ENCODE peak calls at places on chromosomes 11 and 22, in four cellular contexts. V is DND-41, M is heart left ventricle, I is dorsolateral prefrontal cortex. Y is an unnamed sample.

GRCh38 chr22:39852799-39853198 is 40.8 kb downstream of the ENTHD1 start:
- DNase-seq in V (no peak), M (no peak), I (no peak), Y (no peak)

GRCh38 chr22:23525510-23525909 is 54.6 kb downstream of the IGLL1 start:
- DNase-seq in V (no peak), M (no peak), I (no peak), Y (no peak)

GRCh38 chr11:64745523-64746328 is 1.8 kb upstream of the RASGRP2 start:
- DNase-seq in V (peak), M (peak), I (peak), Y (peak)

GRCh38 chr11:119263352-119263940 is 53.5 kb downstream of the MCAM start:
- DNase-seq in V (no peak), M (no peak), I (no peak), Y (no peak)

GRCh38 chr22:47100019-47100418 is 337.6 kb downstream of the TBC1D22A start:
- DNase-seq in V (no peak), M (no peak), I (no peak), Y (no peak)

GRCh38 chr11:131609317-131609716 is 238.9 kb downstream of the NTM start:
- DNase-seq in V (no peak), M (no peak), I (no peak), Y (no peak)

GRCh38 chr22:17734197-17734596 is 40.1 kb downstream of the BID start:
- DNase-seq in V (no peak), M (no peak), I (no peak), Y (no peak)

GRCh38 chr22:30605449-30606110 is 1.4 kb upstream of the TCN2 start:
- DNase-seq in V (no peak), M (no peak), I (no peak), Y (peak)

GRCh38 chr22:19419086-19419463 is 12.5 kb downstream of the HIRA start:
- DNase-seq in V (peak), M (no peak), I (no peak), Y (no peak)

GRCh38 chr11:93908689-93909088 is 58.3 kb upstream of the VSTM5 start:
- DNase-seq in V (no peak), M (no peak), I (no peak), Y (no peak)

GRCh38 chr11:81869337-81870065 is 864.2 kb downstream of the FAM181B start:
- DNase-seq in V (peak), M (no peak), I (no peak), Y (no peak)

GRCh38 chr11:56841210-56841810 is 92.8 kb upstream of the OR9G4 start:
- DNase-seq in V (peak), M (peak), I (peak), Y (no peak)

GRCh38 chr22:43050995-43051394 is 36.0 kb upstream of the PACSIN2 start:
- DNase-seq in V (peak), M (no peak), I (no peak), Y (no peak)

GRCh38 chr11:100515087-100515486 is 172.0 kb upstream of the ARHGAP42 start:
- DNase-seq in V (no peak), M (no peak), I (no peak), Y (no peak)

DNA sequence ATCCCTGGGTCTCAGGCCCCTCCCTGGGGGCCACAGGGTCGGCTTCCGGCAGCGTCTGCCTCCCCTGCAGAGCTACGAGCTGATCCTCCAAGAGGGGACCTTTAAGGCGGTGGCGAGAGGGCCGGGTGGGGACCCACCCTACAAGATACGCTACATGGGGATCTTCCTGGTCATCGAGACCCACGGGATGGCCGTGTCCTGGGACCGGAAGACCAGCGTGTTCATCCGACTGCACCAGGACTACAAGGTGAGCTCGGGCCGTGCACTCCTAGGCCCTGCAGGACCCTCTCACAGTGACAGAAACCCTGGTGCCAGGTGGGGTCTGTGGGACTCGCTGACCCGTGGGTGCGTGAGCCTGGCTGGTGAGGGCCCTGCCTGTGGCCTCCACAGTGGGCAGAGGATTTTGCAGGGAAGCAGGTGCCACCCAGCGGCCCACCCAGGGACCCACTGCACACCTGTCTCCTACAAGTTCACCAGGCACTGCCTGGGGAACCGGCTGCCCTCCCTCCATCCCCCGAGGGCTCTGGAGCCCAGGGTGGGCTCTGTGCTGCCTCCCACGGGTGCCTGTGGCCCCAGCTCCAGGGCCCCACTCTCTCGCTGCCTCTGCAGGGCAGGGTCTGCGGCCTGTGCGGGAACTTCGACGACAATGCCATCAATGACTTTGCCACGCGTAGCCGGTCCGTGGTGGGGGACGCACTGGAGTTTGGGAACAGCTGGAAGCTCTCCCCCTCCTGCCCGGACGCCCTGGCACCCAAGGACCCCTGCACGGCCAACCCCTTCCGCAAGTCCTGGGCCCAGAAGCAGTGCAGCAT is 13.7 kb downstream of the MUC5B start:
- DNase-seq in V (no peak), M (no peak), I (no peak), Y (no peak)
- H3K27ac ChIP-seq in V (no peak), M (no peak), I (no peak), Y (no peak)

GRCh38 chr11:134332189-134332631 is 422 bp downstream of the GLB1L2 start:
- DNase-seq in V (no peak), M (no peak), I (no peak), Y (no peak)
- TF ChIP-seq CTCF in V (no peak), M (no peak), I (no peak), Y (no peak)

DNA sequence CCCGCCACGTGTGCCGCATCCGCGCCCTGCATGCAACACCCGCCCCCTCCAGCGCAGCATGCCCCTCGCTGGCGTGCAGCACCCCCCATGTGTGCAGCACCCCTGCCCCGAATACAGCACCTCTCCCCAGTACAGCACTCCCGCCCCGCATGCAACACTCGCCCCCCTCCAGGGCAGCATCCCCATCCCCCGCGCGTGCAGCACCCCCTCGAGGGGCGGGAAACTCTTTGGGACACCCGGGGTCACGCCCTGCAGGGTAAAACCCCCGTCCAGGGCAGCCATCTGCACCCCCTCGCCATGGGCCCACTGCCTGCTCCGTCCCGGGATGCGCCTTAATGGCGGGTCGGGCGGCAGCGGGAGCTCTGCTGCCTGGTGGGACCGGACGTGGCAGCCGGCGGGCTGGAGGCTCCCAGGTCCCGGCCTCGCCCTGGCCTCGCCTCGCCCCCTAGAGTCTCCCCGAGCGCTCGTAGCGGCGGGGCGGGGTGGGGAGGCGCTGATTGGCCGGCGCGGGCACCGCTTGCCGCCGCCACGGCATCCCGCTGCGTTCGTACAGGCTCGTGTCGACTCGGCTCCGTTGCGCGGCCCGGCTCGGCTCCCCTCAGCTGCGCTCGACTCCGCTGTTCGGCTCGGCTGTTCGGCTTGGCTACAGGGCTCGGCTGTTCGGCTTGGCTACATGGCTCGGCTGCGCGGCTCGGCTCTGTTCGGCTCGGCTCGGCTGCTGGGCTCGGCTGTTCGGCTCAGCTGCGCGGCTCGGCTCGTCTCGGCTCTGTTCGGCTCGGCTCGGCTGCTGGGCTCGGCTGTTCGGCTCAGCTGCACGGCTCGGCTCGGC is 417 bp upstream of the BRSK2 start:
- DNase-seq in V (no peak), M (peak), I (peak), Y (peak)
- H3K4me3 ChIP-seq in V (no peak), M (peak), I (peak), Y (peak)

GRCh38 chr11:69030324-69030723 is 17.3 kb upstream of the MRGPRF start:
- DNase-seq in V (no peak), M (no peak), I (no peak), Y (no peak)
- H3K27ac ChIP-seq in V (no peak), M (no peak), I (no peak), Y (no peak)

GRCh38 chr11:122578168-122578825 is 77.2 kb upstream of the UBASH3B start:
- DNase-seq in V (no peak), M (no peak), I (no peak), Y (no peak)
- TF ChIP-seq CTCF in V (peak), M (no peak), I (no peak), Y (no peak)

DNA sequence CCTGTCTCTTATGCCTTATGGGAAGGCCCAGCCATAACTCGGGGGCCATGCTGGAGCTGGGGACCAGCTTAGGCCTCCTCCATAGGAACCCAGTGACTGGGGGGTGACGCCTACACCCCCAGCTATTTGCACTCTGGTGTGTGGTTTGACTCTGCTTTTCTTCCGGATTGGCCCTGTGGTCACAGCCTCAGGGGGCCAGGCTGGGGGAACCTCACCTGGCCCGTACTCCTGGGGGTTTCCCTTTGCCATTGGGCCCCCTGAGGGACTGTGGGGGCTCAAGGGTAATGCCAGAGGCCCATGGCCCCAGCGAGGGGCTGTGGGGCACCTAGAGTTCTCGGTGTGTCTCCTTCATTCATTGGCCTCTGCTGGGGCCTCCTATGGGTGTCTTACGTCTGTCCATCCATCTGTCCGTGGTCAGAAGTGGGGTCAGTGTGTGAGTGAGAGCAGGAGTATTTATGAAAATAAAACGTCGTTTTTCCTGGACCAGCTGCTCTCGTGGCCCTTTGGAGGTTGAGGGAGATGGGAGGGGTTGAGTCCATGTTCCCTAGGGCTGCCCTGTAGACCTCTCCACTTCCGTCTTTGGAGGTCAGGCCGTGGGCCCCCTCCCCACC is 6.3 kb upstream of the SH3BP1 start:
- DNase-seq in V (no peak), M (no peak), I (no peak), Y (no peak)
- H3K4me3 ChIP-seq in V (no peak), M (peak), I (no peak), Y (no peak)

DNA sequence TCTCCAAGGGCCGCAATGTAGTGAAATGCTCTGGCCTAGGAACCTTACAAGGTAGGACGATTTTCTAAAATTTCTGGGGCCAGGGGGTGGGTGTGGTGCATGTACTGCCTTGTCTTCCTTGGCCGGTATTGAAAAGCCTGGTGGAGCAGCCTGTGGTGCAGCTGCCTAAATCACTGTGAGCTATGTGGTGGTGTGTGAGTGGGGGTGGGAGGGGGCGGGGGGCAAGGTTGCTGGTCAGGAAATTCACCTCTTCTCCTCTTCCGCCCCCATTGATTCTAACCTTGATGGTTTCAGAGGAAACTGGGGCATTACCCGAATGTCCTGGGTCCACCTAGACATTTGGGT is 137.2 kb downstream of the DBX1 start:
- DNase-seq in V (no peak), M (no peak), I (no peak), Y (no peak)
- H3K27ac ChIP-seq in V (no peak), M (no peak), I (peak), Y (no peak)

GRCh38 chr11:22130462-22131053 is 62.3 kb upstream of the ANO5 start:
- DNase-seq in V (no peak), M (no peak), I (no peak), Y (no peak)
- TF ChIP-seq CTCF in V (peak), M (peak), I (peak), Y (peak)